ENCODE peak calls at places on chromosomes 12 and 14, in seven cellular contexts. L is mesendoderm, J is heart left ventricle, B is ovary, F is DND-41, A is body of pancreas, E is spleen. Z is an unnamed sample. For H3K27me3 and H3K4me1, the result is how much of the 10 kb centered on the place peaks cover.

GRCh38 chr12:26274441-26275312 is 79.3 kb downstream of the SSPN start:
- DNase-seq in J (peak), F (no peak), E (peak), A (peak), L (peak), B (peak), Z (no peak)

GRCh38 chr12:116319851-116320621 is 42.5 kb upstream of the MED13L start:
- DNase-seq in L (no peak), A (peak), E (no peak), F (no peak), B (peak), J (peak), Z (no peak)

GRCh38 chr12:44490181-44490580 is 385.9 kb downstream of the NELL2 start:
- DNase-seq in F (no peak), B (no peak), E (no peak), J (no peak), A (no peak), L (no peak), Z (no peak)

GRCh38 chr12:50568338-50569155 is 63.8 kb downstream of the DIP2B start:
- DNase-seq in A (no peak), E (no peak), B (no peak), L (no peak), F (no peak), J (no peak), Z (no peak)

GRCh38 chr12:3214508-3215365 is 137.6 kb downstream of the TSPAN9 start:
- DNase-seq in L (peak), B (no peak), J (no peak), E (no peak), A (no peak), F (no peak), Z (no peak)

GRCh38 chr14:75310295-75311059 is 31.8 kb downstream of the FOS start:
- DNase-seq in B (peak), L (peak), A (peak), J (peak), F (no peak), E (no peak), Z (no peak)

GRCh38 chr14:67410313-67410712 is 1.7 kb downstream of the PLEK2 start:
- DNase-seq in J (no peak), F (no peak), A (peak), B (no peak), E (no peak), L (no peak), Z (no peak)

GRCh38 chr12:321606-322326 is 59.1 kb upstream of the SLC6A13 start:
- DNase-seq in J (no peak), F (no peak), B (no peak), A (peak), L (no peak), E (no peak), Z (no peak)

GRCh38 chr14:78764240-78764639 is 594.1 kb downstream of the NRXN3 start:
- DNase-seq in J (no peak), E (no peak), F (no peak), L (peak), A (no peak), B (no peak), Z (no peak)

GRCh38 chr12:80504389-80505153 is 60.5 kb downstream of the PTPRQ start:
- DNase-seq in A (no peak), B (no peak), F (no peak), L (no peak), E (no peak), J (no peak), Z (no peak)

GRCh38 chr12:6987956-6988573 is 17.4 kb downstream of the EMG1 start:
- DNase-seq in L (no peak), B (no peak), J (no peak), E (no peak), A (peak), F (no peak), Z (no peak)

GRCh38 chr12:95633049-95633545 is 81.8 kb upstream of the USP44 start:
- DNase-seq in J (peak), L (peak), F (no peak), A (peak), E (no peak), B (no peak), Z (no peak)

GRCh38 chr14:100864960-100865681 is 38.4 kb downstream of the RTL1 start:
- DNase-seq in B (no peak), F (no peak), A (no peak), J (peak), E (peak), L (no peak), Z (no peak)

GRCh38 chr12:52920937-52921336 is 16.1 kb upstream of the KRT8 start:
- DNase-seq in L (peak), B (no peak), J (no peak), F (no peak), E (no peak), A (no peak), Z (no peak)

GRCh38 chr14:85003805-85004204 is 526.1 kb upstream of the FLRT2 start:
- DNase-seq in J (no peak), B (no peak), A (no peak), L (no peak), F (no peak), E (no peak), Z (no peak)

GRCh38 chr12:22018860-22019259 is 27.2 kb upstream of the CMAS start:
- DNase-seq in B (no peak), A (no peak), E (no peak), L (no peak), J (no peak), F (no peak), Z (peak)

GRCh38 chr14:23030936-23031335 is 3.8 kb downstream of the PSMB5 start:
- DNase-seq in L (no peak), E (no peak), A (no peak), J (no peak), F (no peak), B (no peak), Z (no peak)

GRCh38 chr12:123942911-123943648 is 29.6 kb downstream of the CCDC92 start:
- DNase-seq in J (no peak), F (no peak), L (no peak), A (no peak), E (no peak), B (no peak), Z (no peak)

GRCh38 chr12:87008785-87009184 is 752.6 kb upstream of the MGAT4C start:
- DNase-seq in F (no peak), A (no peak), E (no peak), L (no peak), B (no peak), J (no peak), Z (no peak)

GRCh38 chr12:112126000-112126431 is 656 bp downstream of the TRAFD1 start:
- DNase-seq in J (no peak), A (no peak), F (no peak), L (no peak), E (no peak), B (no peak), Z (peak)

GRCh38 chr14:101554991-101555668 is 6.2 kb upstream of the DIO3 start:
- DNase-seq in L (no peak), J (no peak), F (no peak), B (peak), A (peak), E (no peak), Z (no peak)

GRCh38 chr12:46387697-46388096 is 15.1 kb upstream of the SLC38A2 start:
- DNase-seq in L (no peak), E (peak), J (no peak), B (no peak), F (peak), A (no peak), Z (no peak)

GRCh38 chr14:22549981-22550670 is 38.9 kb downstream of the DAD1 start:
- DNase-seq in J (no peak), A (no peak), E (no peak), L (no peak), B (no peak), F (no peak), Z (peak)

GRCh38 chr12:8032242-8033152 is at the start of gene FOXJ2:
- DNase-seq in B (peak), F (peak), L (peak), A (peak), J (peak), E (peak), Z (peak)

GRCh38 chr14:89137514-89138163 is 279.4 kb downstream of the FOXN3 start:
- DNase-seq in E (no peak), L (no peak), F (no peak), A (peak), B (no peak), J (no peak), Z (no peak)

DNA sequence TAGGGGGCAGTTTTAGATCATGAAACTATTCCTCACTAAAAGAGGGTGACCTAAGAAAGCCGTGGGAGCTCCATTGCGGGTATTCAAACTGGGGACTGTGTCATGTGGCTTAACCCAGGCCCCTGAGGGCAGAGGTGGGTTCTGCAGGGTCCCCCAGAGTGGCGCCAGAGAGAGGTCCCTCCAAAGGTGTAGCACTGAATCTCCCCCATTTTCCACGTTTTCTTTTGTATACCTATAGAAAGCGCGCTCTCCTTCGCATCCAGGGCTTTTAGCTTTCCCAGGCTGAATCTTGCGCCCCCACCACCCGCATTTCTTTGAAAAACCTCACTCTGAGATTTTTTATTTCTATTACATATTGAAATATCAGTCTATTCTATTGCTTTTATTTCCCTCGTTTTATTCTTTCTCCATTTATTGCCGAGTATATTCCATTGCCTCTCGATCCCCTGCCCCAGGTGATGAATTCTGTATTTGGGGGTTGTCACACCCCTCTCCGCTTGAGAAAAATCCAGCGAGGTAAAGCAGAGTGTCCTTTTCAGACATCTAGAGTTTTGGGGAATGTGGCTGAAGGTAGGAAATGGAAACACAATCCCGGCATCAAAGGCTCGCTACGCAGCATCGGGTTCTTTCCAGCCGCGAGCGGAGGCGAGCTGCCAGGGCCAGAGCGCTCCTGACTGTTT is 895 bp upstream of the HOXC13 start:
- DNase-seq in A (no peak), L (no peak), F (no peak), E (no peak), J (no peak), B (no peak), Z (no peak)
- H3K27me3 ChIP-seq in A (under half), L (half or more), F (under half), E (half or more), J (half or more), B (under half), Z (half or more)

DNA sequence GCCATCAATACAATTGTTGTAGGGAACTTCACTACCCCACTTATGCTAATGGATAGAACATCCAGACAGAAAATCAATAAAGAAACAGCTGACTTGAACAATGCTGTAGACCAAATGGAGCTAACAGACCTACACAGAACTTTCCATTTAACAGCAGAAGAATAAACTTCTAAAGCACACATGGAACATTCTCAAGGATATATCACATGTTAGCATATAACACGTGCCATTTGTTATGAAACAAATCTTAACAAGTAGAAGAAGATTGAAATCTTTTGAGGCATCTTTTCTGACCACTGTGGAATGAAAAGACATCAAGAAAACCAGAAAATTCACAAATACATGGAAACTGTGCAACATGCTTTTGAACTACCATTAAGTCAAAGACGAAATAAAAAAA is 62.5 kb upstream of the RNU6-8 start:
- DNase-seq in A (no peak), E (no peak), L (no peak), B (no peak), F (no peak), J (no peak), Z (no peak)
- H3K4me3 ChIP-seq in A (no peak), E (no peak), L (no peak), B (no peak), F (no peak), J (no peak), Z (no peak)

GRCh38 chr14:64718762-64719161 is 14.5 kb downstream of the PLEKHG3 start:
- DNase-seq in F (no peak), E (no peak), L (peak), J (no peak), A (peak), B (no peak), Z (no peak)
- H3K4me1 ChIP-seq in F (under half), E (under half), L (half or more), J (half or more), A (half or more), B (under half), Z (under half)

DNA sequence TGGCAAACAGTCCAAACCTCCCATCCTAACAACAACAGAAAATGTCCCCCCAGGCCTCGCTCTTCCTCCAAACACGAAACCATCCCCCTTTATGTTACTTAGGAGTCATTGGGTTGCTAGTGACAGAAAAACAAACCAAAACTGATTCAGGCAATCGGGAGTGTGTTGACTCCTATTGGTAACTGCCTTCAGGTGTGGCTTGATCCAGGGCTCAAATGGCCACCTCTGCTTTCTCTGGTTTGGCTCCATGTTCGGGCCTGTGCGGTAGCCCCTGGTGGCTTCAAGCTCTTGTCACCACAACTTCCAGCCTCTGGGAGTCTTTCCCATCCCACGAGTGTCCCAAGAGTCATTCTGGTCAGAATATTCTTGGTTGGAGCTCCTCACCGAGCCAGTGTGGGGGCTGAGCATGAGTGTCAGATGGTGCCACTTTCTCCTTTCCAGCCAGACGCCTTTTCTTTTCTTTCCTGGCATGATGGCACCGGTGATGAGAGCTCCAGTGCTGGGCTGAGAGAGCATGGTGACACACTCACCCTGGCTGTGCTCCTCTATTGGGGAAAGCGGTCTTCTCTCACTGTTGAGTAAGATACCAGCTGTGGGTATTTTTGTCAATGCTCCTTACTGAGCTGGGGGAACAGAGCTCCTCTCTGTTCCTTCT is 38.6 kb downstream of the NOC4L start:
- DNase-seq in E (no peak), A (no peak), B (no peak), J (no peak), L (no peak), F (no peak), Z (no peak)
- H3K27me3 ChIP-seq in E (under half), A (under half), B (under half), J (under half), L (under half), F (under half), Z (under half)

GRCh38 chr12:111100003-111100402 is 179.6 kb upstream of the MYL2 start:
- DNase-seq in A (no peak), J (no peak), L (no peak), F (no peak), E (peak), B (no peak), Z (no peak)
- H3K4me3 ChIP-seq in A (no peak), J (no peak), L (no peak), F (no peak), E (no peak), B (no peak), Z (no peak)

DNA sequence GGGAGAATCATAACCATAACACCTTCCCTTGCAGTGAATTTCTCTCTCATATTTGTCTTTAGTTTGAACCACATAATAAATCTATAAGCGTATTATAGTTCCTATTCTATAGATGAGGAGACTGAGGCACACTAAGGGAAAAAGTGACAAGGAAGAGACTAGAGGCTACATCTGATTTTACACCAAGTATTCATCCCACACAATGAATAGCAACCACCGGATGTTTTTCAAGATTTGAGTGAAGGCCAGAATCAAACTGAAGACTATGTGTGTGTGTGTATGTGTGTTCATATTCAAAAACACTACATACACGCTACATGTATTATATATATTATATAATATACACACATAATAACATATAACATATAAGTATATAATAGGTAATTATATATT is 4.7 kb downstream of the ASB2 start:
- DNase-seq in L (no peak), F (no peak), E (no peak), B (no peak), A (no peak), J (no peak), Z (peak)
- H3K4me1 ChIP-seq in L (under half), F (under half), E (under half), B (under half), A (under half), J (half or more), Z (under half)

GRCh38 chr12:14393736-14394135 is 28.3 kb downstream of the ATF7IP start:
- DNase-seq in B (no peak), F (no peak), A (no peak), L (no peak), E (no peak), J (no peak), Z (no peak)
- H3K27me3 ChIP-seq in B (under half), F (under half), A (under half), L (under half), E (under half), J (under half), Z (under half)

DNA sequence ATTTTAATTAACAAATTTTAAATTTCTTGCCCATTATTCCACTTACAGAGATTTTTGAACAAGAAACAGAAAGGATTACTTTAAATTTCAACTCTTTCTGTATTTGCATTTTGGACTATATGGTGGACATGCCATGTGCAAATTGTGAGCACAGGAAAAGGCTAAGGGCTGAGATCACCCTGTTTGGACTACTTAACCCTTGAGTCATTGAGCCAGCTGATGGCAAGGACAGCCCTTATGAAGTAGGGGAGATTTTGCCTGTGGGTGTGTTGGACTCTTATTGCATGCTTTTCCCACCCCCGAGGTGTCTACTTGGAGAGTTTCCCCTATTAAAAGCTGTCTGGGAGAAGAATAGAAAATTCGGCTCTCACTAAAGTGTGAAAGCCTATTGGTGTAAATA is 17.2 kb downstream of the DERA start:
- DNase-seq in J (no peak), E (no peak), A (no peak), B (no peak), L (peak), F (no peak), Z (no peak)
- H3K4me3 ChIP-seq in J (no peak), E (no peak), A (no peak), B (no peak), L (no peak), F (no peak), Z (no peak)

DNA sequence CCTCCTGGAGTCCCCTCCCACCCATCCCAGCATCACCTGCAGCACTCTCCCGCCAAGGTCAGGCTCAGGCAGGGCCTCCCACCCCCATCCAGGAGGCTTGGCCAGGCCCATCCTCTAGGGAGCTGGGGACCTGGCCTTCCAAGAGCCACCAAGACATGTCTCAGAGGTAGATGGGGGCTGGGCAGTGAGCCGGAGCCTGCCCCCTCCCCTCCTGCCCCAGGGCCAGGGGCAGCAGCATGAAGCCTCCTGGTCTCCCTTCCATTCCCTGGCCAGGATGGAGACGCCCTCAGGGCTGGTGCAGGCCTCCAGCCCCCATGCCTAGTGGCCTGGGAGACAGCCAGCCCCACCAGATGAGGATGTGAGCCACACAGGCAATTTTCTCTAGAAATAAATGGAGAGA is 69.3 kb upstream of the C14orf180 start:
- DNase-seq in B (no peak), F (no peak), A (no peak), J (no peak), E (no peak), L (peak), Z (no peak)
- H3K4me1 ChIP-seq in B (under half), F (under half), A (under half), J (under half), E (under half), L (under half), Z (under half)

GRCh38 chr14:60643443-60644402 is 5.6 kb downstream of the SIX1 start:
- DNase-seq in E (no peak), A (no peak), L (peak), J (no peak), F (no peak), B (no peak), Z (no peak)
- H3K27me3 ChIP-seq in E (half or more), A (under half), L (half or more), J (half or more), F (under half), B (under half), Z (half or more)

Z was measured in CD4-positive, CD25-positive, alpha-beta regulatory T cell.